ENCODE peak calls at places on chromosome 22, in seven cellular contexts. Y is spleen, M is Panc1, G is stomach, Q is esophagus muscularis mucosa, S is H1, H is endothelial cell of umbilical vein. T is an unnamed sample.
A peak's percentile ranks its signal among the peaks of the same experiment; 100 is the strongest.

GRCh38 chr22:18028817-18029527 is 4.6 kb upstream of the MICAL3 start:
- DNase-seq in Y (peak; percentile 18), M (no peak), G (no peak), Q (no peak), S (no peak), H (no peak), T (peak; percentile 57)

GRCh38 chr22:33070600-33070999 is 12.4 kb upstream of the SYN3 start:
- DNase-seq in Y (no peak), M (no peak), G (no peak), Q (no peak), S (no peak), H (no peak), T (no peak)

GRCh38 chr22:40107756-40108437 is 69.8 kb upstream of the TNRC6B start:
- DNase-seq in Y (no peak), M (peak; percentile 4), G (peak; percentile 33), Q (no peak), S (no peak), H (no peak), T (peak; percentile 56)

GRCh38 chr22:38169116-38169515 is 12.5 kb downstream of the PLA2G6 start:
- DNase-seq in Y (no peak), M (no peak), G (no peak), Q (no peak), S (no peak), H (no peak), T (no peak)

GRCh38 chr22:39526736-39527171 is 5.8 kb downstream of the RPS19BP1 start:
- DNase-seq in Y (peak; percentile 85), M (no peak), G (no peak), Q (no peak), S (no peak), H (no peak), T (no peak)

GRCh38 chr22:39920134-39920743 is 19.4 kb downstream of the GRAP2 start:
- DNase-seq in Y (no peak), M (no peak), G (no peak), Q (peak; percentile 74), S (no peak), H (no peak), T (no peak)

GRCh38 chr22:23156286-23156685 is 11.0 kb downstream of the RAB36 start:
- DNase-seq in Y (peak; percentile 74), M (no peak), G (no peak), Q (no peak), S (no peak), H (no peak), T (no peak)

GRCh38 chr22:48953830-48954229 is 873.8 kb downstream of the BRD1 start:
- DNase-seq in Y (peak; percentile 37), M (no peak), G (peak; percentile 14), Q (peak; percentile 55), S (peak; percentile 14), H (no peak), T (peak; percentile 1)

GRCh38 chr22:39559456-39560105 is 11.0 kb upstream of the CACNA1I start:
- DNase-seq in Y (no peak), M (no peak), G (no peak), Q (no peak), S (peak; percentile 86), H (no peak), T (no peak)

GRCh38 chr22:27709919-27710452 is 91.6 kb downstream of the MN1 start:
- DNase-seq in Y (no peak), M (no peak), G (no peak), Q (no peak), S (no peak), H (no peak), T (no peak)

GRCh38 chr22:32389685-32390084 is 22.4 kb downstream of the RTCB start:
- DNase-seq in Y (no peak), M (no peak), G (no peak), Q (no peak), S (peak; percentile 59), H (peak; percentile 19), T (no peak)

GRCh38 chr22:49979587-49980264 is 19.2 kb downstream of the PIM3 start:
- DNase-seq in Y (no peak), M (no peak), G (peak; percentile 70), Q (no peak), S (peak; percentile 57), H (peak; percentile 53), T (no peak)

GRCh38 chr22:49212002-49212401 is 615.7 kb downstream of the BRD1 start:
- DNase-seq in Y (peak; percentile 36), M (no peak), G (peak; percentile 23), Q (no peak), S (peak; percentile 20), H (no peak), T (no peak)

GRCh38 chr22:49968831-49969661 is 8.5 kb downstream of the PIM3 start:
- DNase-seq in Y (peak; percentile 82), M (no peak), G (peak; percentile 27), Q (no peak), S (peak; percentile 49), H (no peak), T (no peak)

GRCh38 chr22:38108561-38109319 is 1.7 kb downstream of the BAIAP2L2 start:
- DNase-seq in Y (no peak), M (no peak), G (no peak), Q (no peak), S (no peak), H (no peak), T (no peak)

GRCh38 chr22:28783786-28784671 is 11.5 kb downstream of the CCDC117 start:
- DNase-seq in Y (no peak), M (no peak), G (no peak), Q (no peak), S (no peak), H (peak; percentile 55), T (no peak)

GRCh38 chr22:24510694-24511625 is 15.8 kb downstream of the UPB1 start:
- DNase-seq in Y (no peak), M (no peak), G (peak; percentile 68), Q (no peak), S (no peak), H (no peak), T (no peak)

GRCh38 chr22:39954584-39955055 is 5.6 kb upstream of the TMA7B start:
- DNase-seq in Y (no peak), M (no peak), G (no peak), Q (no peak), S (no peak), H (no peak), T (no peak)

GRCh38 chr22:19852177-19852781 is 2.4 kb downstream of the GNB1L start:
- DNase-seq in Y (no peak), M (no peak), G (no peak), Q (peak; percentile 77), S (no peak), H (no peak), T (no peak)
- H3K4me1 ChIP-seq in Y (peaks cover 83% of the 10 kb centered on the region), M (peaks cover 53% of the 10 kb centered on the region), G (peaks cover 69% of the 10 kb centered on the region), Q (peaks cover 31% of the 10 kb centered on the region), S (peaks cover 13% of the 10 kb centered on the region), H (peaks cover 36% of the 10 kb centered on the region), T (peaks cover 42% of the 10 kb centered on the region)

DNA sequence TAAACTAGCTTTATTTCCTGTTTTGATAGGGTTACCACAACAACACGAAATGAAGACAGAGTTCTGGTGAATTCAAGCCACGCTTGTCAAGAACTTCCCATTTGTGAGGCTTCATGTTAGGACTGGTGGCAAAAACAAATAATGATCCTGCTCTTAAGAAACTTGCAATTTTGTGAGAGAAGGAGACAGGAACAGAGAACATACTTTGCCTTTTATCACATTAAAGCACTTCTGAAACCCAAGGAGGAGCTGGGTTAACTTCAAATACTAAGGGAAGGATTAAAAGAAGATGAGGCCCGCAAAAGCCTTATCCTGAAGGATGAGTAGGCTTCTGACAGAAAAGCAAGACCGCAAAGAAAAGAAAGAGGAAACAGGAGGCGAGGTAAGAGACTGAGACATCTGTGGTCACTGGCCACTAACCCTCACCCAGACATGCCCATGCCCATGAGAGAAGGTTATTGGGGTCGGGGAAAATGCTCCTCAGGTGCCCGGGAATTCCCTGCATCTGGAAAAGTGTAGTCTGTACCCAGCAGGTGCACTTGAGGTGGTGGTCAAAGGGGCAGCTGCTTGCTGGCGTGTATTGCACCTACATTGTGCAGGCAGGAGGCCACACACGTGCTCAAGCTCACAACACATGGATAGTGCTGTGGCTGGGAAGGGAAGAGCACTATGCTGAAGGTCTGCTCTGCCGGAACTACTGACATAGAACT is 50.5 kb downstream of the MAPK1 start:
- DNase-seq in Y (no peak), M (peak; percentile 32), G (no peak), Q (no peak), S (no peak), H (peak; percentile 95), T (no peak)
- H3K27ac ChIP-seq in Y (peak overlapping the region; percentile 84), M (no peak overlapping the region), G (peak overlapping the region; percentile 84), Q (peak overlapping the region; percentile 44), S (no peak overlapping the region), H (peak overlapping the region; percentile 96), T (peak overlapping the region; percentile 31)

DNA sequence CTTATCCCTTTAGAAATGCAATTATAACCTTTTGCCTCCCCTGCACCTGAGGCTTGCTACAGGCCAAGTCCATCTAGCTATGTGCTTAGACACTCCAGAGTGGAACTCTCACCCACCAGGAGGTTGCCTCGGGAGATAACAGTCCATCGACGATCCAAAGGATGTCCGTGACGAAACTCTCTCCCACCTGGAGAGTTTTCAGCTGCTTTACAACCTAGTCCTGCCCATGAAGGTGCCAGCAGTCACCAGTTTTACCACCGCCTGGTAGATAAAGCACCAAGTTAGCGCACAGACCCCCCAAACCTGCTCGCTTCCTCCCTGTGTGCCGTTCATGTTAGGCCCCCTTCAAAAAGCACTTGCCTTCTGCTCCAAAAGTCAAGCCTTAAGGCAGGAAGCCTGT is 53.1 kb upstream of the SHISAL1 start:
- DNase-seq in Y (peak; percentile 15), M (no peak), G (no peak), Q (no peak), S (no peak), H (no peak), T (no peak)
- TF ChIP-seq POLR2AphosphoS5 in Y (no peak), M (no peak), G (no peak), Q (no peak), S (no peak), H (no peak), T (no peak)

GRCh38 chr22:31080848-31081649 is at the start of gene SMTN:
- DNase-seq in Y (peak; percentile 97), M (no peak), G (peak; percentile 96), Q (peak; percentile 97), S (peak; percentile 99), H (peak; percentile 96), T (peak; percentile 94)

GRCh38 chr22:31082606-31083376 is 1.7 kb downstream of the SMTN start:
- DNase-seq in Y (peak; percentile 82), M (no peak), G (peak; percentile 69), Q (no peak), S (peak; percentile 79), H (peak; percentile 55), T (peak; percentile 50)

GRCh38 chr22:31083377-31083768 is 2.3 kb downstream of the SMTN start:
- DNase-seq in Y (no peak), M (no peak), G (peak; percentile 92), Q (no peak), S (no peak), H (no peak), T (no peak)

GRCh38 chr22:31080164-31080847 is 812 bp upstream of the SMTN start:
- DNase-seq in Y (no peak), M (no peak), G (no peak), Q (no peak), S (peak; percentile 67), H (no peak), T (no peak)

DNA sequence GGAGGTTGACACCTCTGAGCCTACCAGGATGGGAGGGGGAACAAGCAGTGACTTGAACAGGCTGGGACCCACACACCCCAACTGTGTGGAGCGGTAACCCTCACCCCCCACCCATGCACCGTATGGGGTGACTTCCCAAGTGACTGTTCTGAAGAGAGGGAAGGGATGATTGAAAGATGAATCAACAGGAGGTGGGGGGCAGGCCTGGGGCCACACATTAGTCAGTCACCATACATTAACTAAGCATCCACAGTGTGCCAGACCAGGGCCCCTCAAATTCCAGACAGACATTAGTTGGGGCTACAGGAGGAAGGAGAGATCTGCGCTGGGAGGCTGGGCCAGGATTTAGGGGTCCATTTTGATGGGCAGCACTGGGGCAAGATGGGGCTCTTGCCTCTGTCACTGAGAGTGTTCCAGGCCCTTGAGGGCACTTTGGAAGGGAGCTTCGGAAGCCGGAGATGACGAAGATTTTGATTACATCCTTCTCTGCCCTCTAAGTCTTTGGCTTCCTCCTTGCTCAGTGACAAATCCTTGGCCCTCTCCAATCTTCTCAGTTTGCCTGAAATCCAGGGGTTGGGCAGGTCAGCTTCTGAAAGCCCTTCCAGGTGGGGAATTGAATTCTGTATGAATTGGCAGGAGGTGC is 966 bp downstream of the SMTN start:
- DNase-seq in Y (no peak), M (no peak), G (no peak), Q (no peak), S (no peak), H (peak; percentile 69), T (no peak)
- H3K4me1 ChIP-seq in Y (peaks cover 77% of the 10 kb centered on the region), M (peaks cover 16% of the 10 kb centered on the region), G (peaks cover 75% of the 10 kb centered on the region), Q (peaks cover 56% of the 10 kb centered on the region), S (peaks cover 22% of the 10 kb centered on the region), H (peaks cover 33% of the 10 kb centered on the region), T (peaks cover 11% of the 10 kb centered on the region)